ENCODE peak calls at places on chromosomes 5 and 9, in four cellular contexts. N, I, V and T are unnamed samples.

GRCh38 chr5:5342784-5343183 is 79.7 kb upstream of the ICE1 start:
- DNase-seq in V (no peak), N (no peak), I (no peak), T (no peak)

GRCh38 chr5:83474170-83474796 is 2.7 kb downstream of the VCAN start:
- DNase-seq in V (peak), I (peak), N (no peak), T (peak)

GRCh38 chr5:78483809-78484521 is 123.5 kb downstream of the SCAMP1 start:
- DNase-seq in I (peak), V (no peak), N (peak), T (no peak)

GRCh38 chr9:86732514-86732913 is 214.8 kb downstream of the GAS1 start:
- DNase-seq in N (no peak), I (no peak), V (no peak), T (no peak)

GRCh38 chr9:106737516-106737915 is 125.5 kb upstream of the ZNF462 start:
- DNase-seq in N (no peak), V (no peak), I (no peak), T (no peak)

GRCh38 chr5:120151825-120152224 is 312.3 kb upstream of the PRR16 start:
- DNase-seq in V (no peak), I (no peak), N (no peak), T (no peak)

GRCh38 chr9:747567-747966 is 93.9 kb upstream of the DMRT1 start:
- DNase-seq in I (no peak), V (no peak), N (no peak), T (no peak)

GRCh38 chr9:79858509-79858908 is 286.7 kb downstream of the TLE4 start:
- DNase-seq in V (peak), I (no peak), N (no peak), T (no peak)

GRCh38 chr5:42022383-42022782 is 97.3 kb downstream of the FBXO4 start:
- DNase-seq in I (no peak), N (no peak), V (no peak), T (no peak)

GRCh38 chr9:8186553-8186952 is 387.0 kb upstream of the DMAC1 start:
- DNase-seq in V (no peak), I (peak), N (no peak), T (no peak)

GRCh38 chr9:37971107-37971459 is 67.2 kb upstream of the SLC25A51 start:
- DNase-seq in N (no peak), V (no peak), I (no peak), T (no peak)

GRCh38 chr5:99320461-99320860 is 391.7 kb upstream of the CHD1 start:
- DNase-seq in I (no peak), V (no peak), N (no peak), T (no peak)

GRCh38 chr5:61229416-61229815 is 67.1 kb upstream of the SMIM15 start:
- DNase-seq in N (no peak), V (no peak), I (no peak), T (no peak)

GRCh38 chr9:13939129-13939528 is 374.8 kb downstream of the NFIB start:
- DNase-seq in N (no peak), I (no peak), V (no peak), T (no peak)

GRCh38 chr5:68189171-68189570 is 26.4 kb upstream of the PIK3R1 start:
- DNase-seq in I (no peak), N (no peak), V (no peak), T (no peak)

DNA sequence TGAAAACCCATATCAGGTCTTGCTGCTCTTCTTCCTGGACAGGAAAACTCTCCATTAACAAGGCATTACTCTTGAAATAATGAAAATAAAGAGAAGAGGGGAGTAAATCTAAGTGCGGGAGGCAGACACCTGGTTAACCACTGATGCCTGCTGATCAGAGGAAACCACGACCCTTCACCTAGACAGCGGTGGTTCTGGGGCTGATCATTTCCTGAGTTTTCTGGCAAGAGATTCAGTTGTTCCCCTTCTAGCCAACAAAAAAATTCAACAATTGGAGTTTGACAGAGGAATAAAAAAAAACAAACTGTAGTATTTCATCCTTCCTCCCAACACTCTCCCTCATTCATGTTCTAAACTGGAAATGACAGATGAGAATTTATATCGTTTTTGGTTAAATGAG is 3.0 kb downstream of the RLN2 start:
- DNase-seq in N (no peak), I (no peak), V (no peak), T (no peak)
- TF ChIP-seq MAX in N (no peak), I (no peak), V (no peak), T (no peak)

DNA sequence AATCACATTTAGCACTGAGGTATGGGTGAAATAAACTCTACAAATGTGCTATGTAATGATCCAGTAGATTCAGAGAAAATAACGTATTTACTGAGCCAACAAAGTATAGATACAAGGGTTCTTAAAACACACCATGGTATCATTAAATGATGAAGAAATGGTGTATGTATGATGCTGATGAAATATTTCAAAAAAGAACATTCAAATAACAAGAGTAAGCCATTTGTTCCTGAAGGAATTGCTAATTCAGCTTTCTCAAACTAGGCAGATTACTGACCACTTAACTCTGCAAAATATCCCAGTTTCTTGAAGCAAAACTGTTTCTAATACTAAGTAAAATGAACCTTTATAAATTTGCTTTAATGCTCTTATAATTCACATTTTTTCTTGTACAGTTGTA is 97.6 kb upstream of the IFNE start:
- DNase-seq in V (no peak), N (no peak), I (no peak), T (no peak)
- TF ChIP-seq CREM in V (no peak), N (no peak), I (no peak), T (no peak)

DNA sequence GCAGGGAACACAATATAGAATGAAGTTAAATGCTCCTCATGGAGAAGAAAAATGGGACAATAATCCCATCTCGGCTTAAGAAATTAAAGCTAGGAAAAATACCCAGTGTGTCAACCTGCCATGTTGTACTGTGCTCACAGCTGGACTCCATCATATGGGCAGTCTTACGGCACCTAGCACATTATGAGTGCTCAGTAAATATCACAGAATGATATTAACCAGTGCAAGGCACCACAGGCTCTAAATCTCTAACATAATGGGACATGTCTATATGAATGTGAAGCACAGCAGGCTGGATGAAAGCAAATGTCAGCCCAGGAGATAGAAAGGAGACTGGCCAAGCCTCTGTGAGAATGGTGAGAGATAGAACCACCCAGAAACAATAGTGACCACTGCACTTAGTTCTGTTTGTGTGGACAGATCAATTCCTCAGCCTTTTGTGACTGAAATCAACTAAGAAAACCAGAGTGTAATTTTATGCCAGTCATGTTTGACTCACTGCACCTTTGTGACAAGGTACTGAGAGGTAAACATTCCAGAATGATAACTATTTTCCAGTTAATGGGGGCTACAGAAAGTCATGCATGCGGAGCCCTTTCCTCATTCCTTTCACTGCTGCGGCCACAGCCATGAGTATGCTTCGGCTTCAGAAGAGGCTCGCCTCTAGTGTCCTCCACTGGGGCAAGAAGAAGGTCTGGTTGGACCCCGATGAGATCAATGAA is 140.4 kb upstream of the CDH6 start:
- DNase-seq in V (no peak), N (no peak), I (no peak), T (no peak)
- TF ChIP-seq MAX in V (no peak), N (no peak), I (no peak), T (no peak)

GRCh38 chr5:178772351-178772750 is 41.9 kb upstream of the ZNF354A start:
- DNase-seq in V (no peak), N (no peak), I (no peak), T (no peak)
- TF ChIP-seq CREM in V (no peak), N (no peak), I (no peak), T (no peak)

GRCh38 chr5:145715412-145715811 is 119.7 kb downstream of the PRELID2 start:
- DNase-seq in I (no peak), N (no peak), V (no peak), T (no peak)

GRCh38 chr5:145718956-145719355 is 116.2 kb downstream of the PRELID2 start:
- DNase-seq in I (no peak), N (no peak), V (peak), T (no peak)
- TF ChIP-seq MAX in I (no peak), N (no peak), V (no peak), T (no peak)

GRCh38 chr9:134063876-134064450 is 3.9 kb downstream of the BRD3 start:
- DNase-seq in N (no peak), I (no peak), V (no peak), T (no peak)

GRCh38 chr9:134063088-134063875 is 4.5 kb downstream of the BRD3 start:
- DNase-seq in V (no peak), N (no peak), I (no peak), T (no peak)

GRCh38 chr9:134066546-134066922 is 1.3 kb downstream of the BRD3 start:
- DNase-seq in V (no peak), I (no peak), N (no peak), T (no peak)

GRCh38 chr9:134065720-134066419 is 2.0 kb downstream of the BRD3 start:
- DNase-seq in I (peak), N (peak), V (peak), T (no peak)

DNA sequence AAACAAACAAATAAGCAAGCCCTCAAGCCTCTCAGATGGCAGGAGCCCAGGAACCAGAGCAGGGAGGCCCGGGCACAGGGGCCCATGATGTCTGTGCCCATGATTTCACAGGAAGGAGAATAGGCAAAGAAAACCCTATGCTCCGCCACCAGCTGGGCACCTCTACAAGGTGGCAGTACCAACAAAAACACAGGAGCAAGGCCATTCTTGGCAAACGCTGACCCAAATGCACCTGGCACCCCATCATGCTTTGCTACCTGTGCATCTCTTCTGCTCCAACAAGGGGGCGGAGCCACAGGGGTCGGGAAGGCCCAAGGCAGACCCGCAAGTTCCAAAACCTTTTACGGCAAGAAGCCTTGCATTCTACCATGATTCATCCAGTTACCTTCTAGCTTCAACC is 3.1 kb downstream of the BRD3 start:
- DNase-seq in I (no peak), N (no peak), V (no peak), T (no peak)
- TF ChIP-seq CREM in I (no peak), N (no peak), V (no peak), T (no peak)

DNA sequence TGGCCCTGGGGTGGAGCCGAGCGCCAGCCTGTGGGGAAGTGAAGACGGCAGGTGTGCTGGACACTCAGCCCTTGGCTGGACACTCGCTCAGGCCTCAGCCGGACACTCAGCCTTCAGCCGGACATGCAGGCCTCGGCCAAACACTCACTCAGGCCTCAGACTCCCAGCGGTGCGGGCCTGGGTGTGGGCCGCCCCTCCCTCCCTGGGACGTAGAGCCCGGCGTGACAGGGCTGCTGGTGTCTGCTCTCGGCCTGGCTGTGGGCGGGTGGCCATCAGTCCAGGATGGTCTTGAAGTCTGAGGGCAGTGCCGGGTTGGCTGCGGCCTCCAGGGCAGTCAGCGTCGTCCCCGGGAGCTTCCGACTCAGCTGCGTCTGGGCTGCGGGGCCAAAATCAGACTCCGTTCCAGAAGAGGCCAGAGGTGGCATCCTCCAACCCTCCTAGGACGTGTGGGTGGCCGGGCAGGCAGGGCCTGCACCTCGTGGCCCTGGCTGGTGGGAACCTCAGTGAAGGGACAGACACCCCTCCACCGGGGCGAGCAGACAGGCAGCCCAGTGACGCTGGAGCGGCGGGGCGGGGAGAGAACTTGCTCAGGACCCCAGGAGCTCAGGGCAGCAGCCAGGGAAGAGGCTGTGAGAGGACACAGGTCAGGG is 28.4 kb downstream of the SLC6A18 start:
- DNase-seq in I (no peak), V (no peak), N (no peak), T (no peak)
- TF ChIP-seq MAX in I (no peak), V (no peak), N (no peak), T (no peak)

DNA sequence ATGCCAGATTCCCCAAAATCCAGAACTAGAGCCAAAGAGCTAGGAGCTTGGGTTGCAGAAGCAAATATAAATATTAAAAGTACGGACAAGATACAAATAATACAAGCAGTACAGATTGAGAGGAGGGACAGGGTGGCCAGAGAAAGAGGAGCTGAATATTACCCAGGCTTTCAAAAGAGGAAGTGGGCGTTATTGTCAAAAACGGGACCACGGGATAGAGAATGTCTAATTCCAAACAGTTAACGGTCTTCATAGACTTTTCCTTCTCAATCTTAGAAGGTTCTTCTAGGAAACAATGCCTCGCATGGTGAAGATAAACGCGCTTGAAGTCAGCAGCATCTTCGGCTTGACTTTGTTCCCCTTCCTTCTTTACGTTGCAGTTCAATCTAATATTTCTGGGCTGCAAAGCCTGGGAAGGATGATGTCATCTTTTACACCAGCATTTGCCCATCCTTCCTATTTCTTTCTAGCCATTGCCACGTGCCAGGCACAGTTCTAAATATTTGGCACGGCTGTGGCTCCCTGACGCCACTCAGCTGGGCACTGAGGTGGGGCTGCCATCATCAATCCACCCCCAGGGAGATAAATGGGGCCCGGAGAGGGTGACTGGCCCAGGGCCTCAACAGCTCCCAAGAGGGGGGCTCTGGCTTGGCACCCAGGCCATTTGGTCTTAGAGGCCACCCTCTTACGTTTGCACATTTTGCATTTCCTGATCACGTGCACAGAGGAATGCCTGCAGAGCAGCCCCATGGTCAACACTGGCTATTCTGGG is 16.3 kb upstream of the OLFM1 start:
- DNase-seq in V (no peak), I (no peak), N (no peak), T (no peak)
- TF ChIP-seq CREM in V (no peak), I (no peak), N (no peak), T (no peak)

DNA sequence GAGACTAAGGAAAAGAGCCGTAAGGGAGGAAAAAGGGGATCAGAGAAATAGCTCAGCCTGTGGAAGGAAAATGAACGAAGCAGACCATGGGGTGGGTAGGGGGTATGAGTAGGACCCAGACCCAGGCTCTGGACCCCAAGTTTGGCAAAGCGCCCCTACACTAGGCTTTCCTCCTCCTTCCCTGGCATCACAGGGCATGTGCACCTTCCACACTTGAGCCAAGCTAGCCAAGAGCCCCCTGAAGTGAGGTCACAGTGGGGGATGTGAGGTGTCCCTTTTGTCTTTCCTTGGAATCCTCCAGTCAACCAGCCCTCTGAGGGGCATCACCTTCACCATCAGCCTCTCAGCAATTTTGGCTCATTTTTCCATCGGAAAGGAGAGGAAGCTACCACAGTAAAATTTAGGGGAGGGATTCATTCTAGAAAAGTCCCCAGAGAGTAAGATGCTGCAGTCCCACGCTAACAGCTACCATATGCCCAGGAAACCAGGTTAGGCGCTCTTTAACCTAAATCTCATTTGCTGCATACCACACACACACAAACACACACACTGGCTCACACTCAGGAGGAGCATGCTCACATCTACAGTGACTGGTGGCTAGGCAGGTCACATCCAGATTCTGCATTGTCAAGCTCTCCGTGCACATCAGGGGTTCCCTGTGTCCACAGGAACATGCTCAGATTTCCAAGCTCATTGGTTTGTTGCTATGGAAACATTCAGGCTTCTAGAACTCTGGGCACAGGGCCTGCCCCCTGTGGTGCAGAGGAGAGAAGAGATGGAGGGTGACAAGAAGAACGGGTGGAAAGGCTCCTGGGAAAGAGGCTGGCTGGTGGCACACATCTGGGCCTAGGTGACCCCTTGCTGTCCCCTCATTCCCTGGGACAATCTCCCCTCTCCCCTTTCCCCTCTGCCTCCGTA is 9.9 kb downstream of the REEP2 start:
- DNase-seq in V (no peak), N (no peak), I (no peak), T (peak)
- TF ChIP-seq MAX in V (no peak), N (no peak), I (no peak), T (no peak)